ENCODE peak calls at places on chromosomes 7 and 10, in four cellular contexts. One of them, this sample, is unnamed.
A peak's percentile ranks its signal among the peaks of the same experiment; 100 is the strongest.

GRCh38 chr10:111986079-111986478 is 197.5 kb downstream of the GPAM start:
- DNase-seq in neural crest cell: no peak
- DNase-seq in GM04503: no peak
- DNase-seq in NCI-H1417: no peak
- DNase-seq in this sample: no peak

GRCh38 chr7:77940647-77941046 is 142.1 kb downstream of the PHTF2 start:
- DNase-seq in GM04503: no peak
- DNase-seq in NCI-H1417: peak; percentile 20
- DNase-seq in neural crest cell: peak; percentile 28
- DNase-seq in this sample: no peak

GRCh38 chr10:48464871-48465736 is 139.8 kb downstream of the ARHGAP22 start:
- DNase-seq in neural crest cell: no peak
- DNase-seq in GM04503: no peak
- DNase-seq in NCI-H1417: no peak
- DNase-seq in this sample: no peak

GRCh38 chr10:23024002-23024401 is 71.4 kb upstream of the MSRB2 start:
- DNase-seq in GM04503: no peak
- DNase-seq in NCI-H1417: no peak
- DNase-seq in neural crest cell: no peak
- DNase-seq in this sample: no peak

GRCh38 chr10:105885495-105885894 is 1244.4 kb downstream of the SORCS3 start:
- DNase-seq in GM04503: no peak
- DNase-seq in neural crest cell: no peak
- DNase-seq in NCI-H1417: no peak
- DNase-seq in this sample: no peak

GRCh38 chr7:22594020-22594419 is 94.0 kb upstream of the STEAP1B start:
- DNase-seq in GM04503: no peak
- DNase-seq in neural crest cell: no peak
- DNase-seq in NCI-H1417: no peak
- DNase-seq in this sample: no peak

GRCh38 chr10:11403116-11403515 is 208.3 kb downstream of the USP6NL start:
- DNase-seq in neural crest cell: no peak
- DNase-seq in NCI-H1417: no peak
- DNase-seq in GM04503: no peak
- DNase-seq in this sample: no peak

GRCh38 chr7:29332027-29332806 is 137.6 kb downstream of the CHN2 start:
- DNase-seq in neural crest cell: no peak
- DNase-seq in NCI-H1417: peak; percentile 92
- DNase-seq in GM04503: no peak
- DNase-seq in this sample: no peak

GRCh38 chr7:106462365-106462859 is 177.6 kb upstream of the NAMPT start:
- DNase-seq in neural crest cell: peak; percentile 14
- DNase-seq in NCI-H1417: peak; percentile 51
- DNase-seq in GM04503: no peak
- DNase-seq in this sample: no peak

GRCh38 chr7:158311791-158312190 is 275.8 kb downstream of the PTPRN2 start:
- DNase-seq in NCI-H1417: no peak
- DNase-seq in GM04503: no peak
- DNase-seq in neural crest cell: no peak
- DNase-seq in this sample: no peak

GRCh38 chr7:92987095-92987494 is 130.7 kb downstream of the SAMD9 start:
- DNase-seq in GM04503: no peak
- DNase-seq in neural crest cell: no peak
- DNase-seq in NCI-H1417: no peak
- DNase-seq in this sample: no peak

GRCh38 chr7:19362099-19362498 is 216.9 kb upstream of the FERD3L start:
- DNase-seq in GM04503: no peak
- DNase-seq in neural crest cell: no peak
- DNase-seq in NCI-H1417: no peak
- DNase-seq in this sample: no peak

GRCh38 chr10:123245264-123245663 is 91.1 kb downstream of the BUB3 start:
- DNase-seq in neural crest cell: no peak
- DNase-seq in NCI-H1417: no peak
- DNase-seq in GM04503: no peak
- DNase-seq in this sample: no peak

GRCh38 chr10:18044976-18045720 is 93.4 kb downstream of the SLC39A12 start:
- DNase-seq in NCI-H1417: no peak
- DNase-seq in GM04503: no peak
- DNase-seq in neural crest cell: no peak
- DNase-seq in this sample: no peak

This sample was measured in DMS 273 treated with DMSO at 0.1 percent for 48 hours.